ENCODE peak calls at places on chromosomes 12 and 14, in five cellular contexts. One of them, this sample, is unnamed. For H3K27me3, the result is how much of the 10 kb centered on the place peaks cover.

GRCh38 chr12:104895405-104895804 is 62.7 kb downstream of the SLC41A2 start:
- DNase-seq in spleen: no peak
- DNase-seq in lung: no peak
- DNase-seq in Karpas-422: no peak
- DNase-seq in adipocyte: no peak
- DNase-seq in this sample: no peak

GRCh38 chr14:26448181-26448855 is 149.5 kb downstream of the NOVA1 start:
- DNase-seq in spleen: peak
- DNase-seq in adipocyte: no peak
- DNase-seq in lung: no peak
- DNase-seq in Karpas-422: no peak
- DNase-seq in this sample: no peak

GRCh38 chr12:106721931-106722330 is 52.6 kb upstream of the RIC8B start:
- DNase-seq in Karpas-422: no peak
- DNase-seq in lung: no peak
- DNase-seq in spleen: no peak
- DNase-seq in adipocyte: no peak
- DNase-seq in this sample: no peak

GRCh38 chr12:57173089-57173488 is 25.7 kb upstream of the LRP1-AS start:
- DNase-seq in spleen: no peak
- DNase-seq in Karpas-422: peak
- DNase-seq in lung: no peak
- DNase-seq in adipocyte: peak
- DNase-seq in this sample: no peak

GRCh38 chr12:44184499-44185206 is 348.8 kb downstream of the TMEM117 start:
- DNase-seq in lung: no peak
- DNase-seq in Karpas-422: no peak
- DNase-seq in spleen: no peak
- DNase-seq in adipocyte: no peak
- DNase-seq in this sample: no peak

GRCh38 chr14:44379292-44379977 is 127.6 kb downstream of the FSCB start:
- DNase-seq in Karpas-422: no peak
- DNase-seq in adipocyte: no peak
- DNase-seq in lung: no peak
- DNase-seq in spleen: no peak
- DNase-seq in this sample: no peak

GRCh38 chr12:88633312-88633711 is 53.0 kb upstream of the KITLG start:
- DNase-seq in lung: no peak
- DNase-seq in adipocyte: peak
- DNase-seq in Karpas-422: peak
- DNase-seq in spleen: no peak
- DNase-seq in this sample: no peak

GRCh38 chr12:122880668-122881067 is 15.3 kb downstream of the VPS37B start:
- DNase-seq in Karpas-422: peak
- DNase-seq in spleen: no peak
- DNase-seq in lung: no peak
- DNase-seq in adipocyte: no peak
- DNase-seq in this sample: no peak

GRCh38 chr12:81167694-81168093 is 89.8 kb downstream of the ACSS3 start:
- DNase-seq in Karpas-422: no peak
- DNase-seq in spleen: no peak
- DNase-seq in adipocyte: no peak
- DNase-seq in lung: no peak
- DNase-seq in this sample: no peak

GRCh38 chr14:54805521-54806322 is 96.9 kb downstream of the GCH1 start:
- DNase-seq in spleen: peak
- DNase-seq in Karpas-422: peak
- DNase-seq in lung: peak
- DNase-seq in adipocyte: peak
- DNase-seq in this sample: peak

GRCh38 chr12:201361-201760 is 12.6 kb downstream of the SLC6A12 start:
- DNase-seq in spleen: peak
- DNase-seq in Karpas-422: no peak
- DNase-seq in lung: no peak
- DNase-seq in adipocyte: no peak
- DNase-seq in this sample: no peak
- H3K27me3 ChIP-seq in spleen: under half
- H3K27me3 ChIP-seq in Karpas-422: under half
- H3K27me3 ChIP-seq in lung: under half
- H3K27me3 ChIP-seq in adipocyte: under half
- H3K27me3 ChIP-seq in this sample: under half

DNA sequence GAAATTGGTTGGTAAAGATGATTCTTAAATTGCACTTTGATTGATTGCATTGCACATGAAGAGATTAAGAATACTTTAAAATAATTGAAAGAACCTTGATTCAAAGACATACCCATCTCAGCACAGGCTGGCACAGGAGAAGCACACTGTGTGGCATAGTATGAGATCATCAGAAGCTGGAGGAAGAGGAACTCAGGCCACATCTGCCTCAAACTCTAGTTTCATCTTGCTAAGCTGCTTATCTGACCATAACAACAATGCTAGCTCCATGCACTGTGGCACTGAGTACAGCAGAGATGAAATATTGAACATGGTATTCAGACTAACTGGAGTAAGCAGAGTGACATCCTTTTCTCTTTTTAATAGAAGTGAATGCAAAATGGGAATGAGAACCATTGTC is 99.1 kb downstream of the TBC1D30 start:
- DNase-seq in adipocyte: no peak
- DNase-seq in spleen: no peak
- DNase-seq in Karpas-422: no peak
- DNase-seq in lung: no peak
- DNase-seq in this sample: no peak
- H3K4me3 ChIP-seq in adipocyte: no peak
- H3K4me3 ChIP-seq in spleen: no peak
- H3K4me3 ChIP-seq in Karpas-422: no peak
- H3K4me3 ChIP-seq in lung: no peak
- H3K4me3 ChIP-seq in this sample: no peak

DNA sequence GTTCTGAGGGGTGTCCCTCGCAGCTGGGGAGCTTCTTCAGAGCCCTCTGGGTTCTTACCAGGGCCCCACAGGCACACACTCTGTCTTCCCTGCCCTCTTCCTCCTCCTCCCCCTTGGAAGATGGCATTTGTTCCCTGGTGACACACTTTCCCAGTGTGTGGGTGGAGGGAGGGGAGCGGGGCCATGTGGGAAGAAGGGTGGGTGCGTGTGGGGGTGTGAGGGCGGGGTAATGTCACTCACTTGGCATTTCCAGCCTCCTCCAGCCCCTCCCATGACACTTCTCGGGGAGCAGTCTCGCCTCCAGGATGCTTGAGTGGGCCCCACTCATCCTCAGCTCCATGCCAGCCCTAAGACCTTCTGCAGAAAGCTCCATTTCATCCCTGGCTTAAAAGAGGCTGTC is 61.3 kb downstream of the ADCK1 start:
- DNase-seq in Karpas-422: no peak
- DNase-seq in lung: no peak
- DNase-seq in spleen: no peak
- DNase-seq in adipocyte: no peak
- DNase-seq in this sample: no peak
- H3K27me3 ChIP-seq in Karpas-422: under half
- H3K27me3 ChIP-seq in lung: under half
- H3K27me3 ChIP-seq in spleen: under half
- H3K27me3 ChIP-seq in adipocyte: under half
- H3K27me3 ChIP-seq in this sample: under half

DNA sequence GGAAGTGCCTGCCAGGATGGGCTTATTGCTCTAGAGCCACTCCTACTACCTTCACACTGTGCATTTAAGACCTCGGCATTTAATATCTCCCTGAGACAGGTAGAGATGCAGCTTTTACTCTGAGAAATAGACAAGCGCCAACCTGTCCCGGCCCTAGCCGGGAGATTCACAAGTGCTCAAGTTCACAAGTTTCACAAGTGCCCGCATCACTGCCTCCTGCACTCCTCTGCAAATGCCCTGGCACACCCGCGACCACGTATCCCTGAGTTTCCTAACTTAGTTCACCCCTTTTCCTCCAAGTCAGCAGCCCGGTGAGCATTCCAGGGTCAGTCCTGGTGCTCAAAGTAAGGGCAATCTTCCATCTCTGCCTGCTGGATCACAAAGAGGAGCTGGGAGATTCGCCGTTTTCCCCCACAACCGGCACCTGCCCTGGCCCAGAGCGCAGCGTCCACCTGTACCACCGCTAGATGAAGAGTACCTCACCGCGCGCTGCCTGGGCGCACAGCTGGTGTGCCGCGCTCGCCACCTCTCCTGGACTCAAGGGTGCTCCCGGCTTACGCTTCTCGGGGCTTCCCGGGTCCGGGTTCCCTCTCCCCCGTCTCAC is 5.0 kb upstream of the SLC38A4 start:
- DNase-seq in spleen: no peak
- DNase-seq in adipocyte: peak
- DNase-seq in Karpas-422: no peak
- DNase-seq in lung: no peak
- DNase-seq in this sample: no peak
- H3K4me3 ChIP-seq in spleen: peak
- H3K4me3 ChIP-seq in adipocyte: peak
- H3K4me3 ChIP-seq in Karpas-422: no peak
- H3K4me3 ChIP-seq in lung: no peak
- H3K4me3 ChIP-seq in this sample: no peak

GRCh38 chr12:3336606-3337311 is 154.2 kb upstream of the PRMT8 start:
- DNase-seq in adipocyte: no peak
- DNase-seq in Karpas-422: no peak
- DNase-seq in lung: no peak
- DNase-seq in spleen: peak
- DNase-seq in this sample: no peak

GRCh38 chr12:3337944-3338343 is 153.1 kb upstream of the PRMT8 start:
- DNase-seq in spleen: no peak
- DNase-seq in lung: no peak
- DNase-seq in Karpas-422: no peak
- DNase-seq in adipocyte: no peak
- DNase-seq in this sample: no peak

GRCh38 chr12:3339221-3339620 is 151.8 kb upstream of the PRMT8 start:
- DNase-seq in adipocyte: no peak
- DNase-seq in Karpas-422: no peak
- DNase-seq in spleen: no peak
- DNase-seq in lung: no peak
- DNase-seq in this sample: no peak

GRCh38 chr12:3342051-3342450 is 149.0 kb upstream of the PRMT8 start:
- DNase-seq in adipocyte: peak
- DNase-seq in lung: no peak
- DNase-seq in Karpas-422: peak
- DNase-seq in spleen: peak
- DNase-seq in this sample: no peak

GRCh38 chr12:3341594-3341993 is 149.4 kb upstream of the PRMT8 start:
- DNase-seq in spleen: peak
- DNase-seq in adipocyte: no peak
- DNase-seq in lung: no peak
- DNase-seq in Karpas-422: no peak
- DNase-seq in this sample: no peak
- H3K27me3 ChIP-seq in spleen: under half
- H3K27me3 ChIP-seq in adipocyte: under half
- H3K27me3 ChIP-seq in lung: under half
- H3K27me3 ChIP-seq in Karpas-422: under half
- H3K27me3 ChIP-seq in this sample: under half

GRCh38 chr14:105023791-105024480 is 3.1 kb upstream of the CDCA4 start:
- DNase-seq in spleen: no peak
- DNase-seq in Karpas-422: no peak
- DNase-seq in lung: no peak
- DNase-seq in adipocyte: peak
- DNase-seq in this sample: no peak
- H3K4me3 ChIP-seq in spleen: no peak
- H3K4me3 ChIP-seq in Karpas-422: no peak
- H3K4me3 ChIP-seq in lung: no peak
- H3K4me3 ChIP-seq in adipocyte: peak
- H3K4me3 ChIP-seq in this sample: no peak

This sample was measured in CD8-positive, alpha-beta memory T cell.